ENCODE peak calls at places on chromosomes 5 and 9, in eight cellular contexts. One of them, this sample, is unnamed.

GRCh38 chr5:74201334-74202081 is 439.0 kb downstream of the ENC1 start:
- DNase-seq in ovary: peak
- DNase-seq in A549: no peak
- DNase-seq in stomach: peak
- DNase-seq in H1: no peak
- DNase-seq in upper lobe of left lung: no peak
- DNase-seq in GM12878: peak
- DNase-seq in transverse colon: no peak
- DNase-seq in this sample: no peak

GRCh38 chr5:40400245-40400644 is 279.5 kb upstream of the PTGER4 start:
- DNase-seq in ovary: no peak
- DNase-seq in A549: no peak
- DNase-seq in stomach: no peak
- DNase-seq in H1: no peak
- DNase-seq in upper lobe of left lung: no peak
- DNase-seq in GM12878: no peak
- DNase-seq in transverse colon: no peak
- DNase-seq in this sample: no peak

GRCh38 chr9:19233344-19233743 is 2.9 kb downstream of the DENND4C start:
- DNase-seq in ovary: no peak
- DNase-seq in A549: no peak
- DNase-seq in stomach: no peak
- DNase-seq in H1: no peak
- DNase-seq in upper lobe of left lung: no peak
- DNase-seq in GM12878: no peak
- DNase-seq in transverse colon: no peak
- DNase-seq in this sample: no peak

GRCh38 chr5:12245429-12245828 is 341.2 kb upstream of the CTNND2 start:
- DNase-seq in ovary: no peak
- DNase-seq in A549: no peak
- DNase-seq in stomach: no peak
- DNase-seq in H1: no peak
- DNase-seq in upper lobe of left lung: no peak
- DNase-seq in GM12878: no peak
- DNase-seq in transverse colon: no peak
- DNase-seq in this sample: no peak

GRCh38 chr9:137457406-137458193 is 1.5 kb downstream of the NSMF start:
- DNase-seq in ovary: peak
- DNase-seq in A549: no peak
- DNase-seq in stomach: peak
- DNase-seq in H1: no peak
- DNase-seq in upper lobe of left lung: peak
- DNase-seq in GM12878: no peak
- DNase-seq in transverse colon: no peak
- DNase-seq in this sample: no peak

GRCh38 chr5:59829922-59830321 is 63.6 kb downstream of the PDE4D start:
- DNase-seq in ovary: no peak
- DNase-seq in A549: no peak
- DNase-seq in stomach: no peak
- DNase-seq in H1: no peak
- DNase-seq in upper lobe of left lung: no peak
- DNase-seq in GM12878: no peak
- DNase-seq in transverse colon: no peak
- DNase-seq in this sample: no peak

GRCh38 chr5:12845549-12846159 is 941.4 kb upstream of the CTNND2 start:
- DNase-seq in ovary: no peak
- DNase-seq in A549: no peak
- DNase-seq in stomach: no peak
- DNase-seq in H1: no peak
- DNase-seq in upper lobe of left lung: no peak
- DNase-seq in GM12878: no peak
- DNase-seq in transverse colon: no peak
- DNase-seq in this sample: no peak

GRCh38 chr5:163565931-163566608 is 60.7 kb downstream of the MAT2B start:
- DNase-seq in ovary: no peak
- DNase-seq in A549: peak
- DNase-seq in stomach: peak
- DNase-seq in H1: no peak
- DNase-seq in upper lobe of left lung: peak
- DNase-seq in GM12878: peak
- DNase-seq in transverse colon: peak
- DNase-seq in this sample: no peak

GRCh38 chr5:159324097-159324760 is 6.1 kb downstream of the IL12B start:
- DNase-seq in ovary: no peak
- DNase-seq in A549: no peak
- DNase-seq in stomach: no peak
- DNase-seq in H1: no peak
- DNase-seq in upper lobe of left lung: no peak
- DNase-seq in GM12878: no peak
- DNase-seq in transverse colon: no peak
- DNase-seq in this sample: no peak

GRCh38 chr5:146565764-146566163 is 49.8 kb upstream of the GPR151 start:
- DNase-seq in ovary: no peak
- DNase-seq in A549: peak
- DNase-seq in stomach: peak
- DNase-seq in H1: no peak
- DNase-seq in upper lobe of left lung: no peak
- DNase-seq in GM12878: no peak
- DNase-seq in transverse colon: peak
- DNase-seq in this sample: no peak

GRCh38 chr9:27528278-27528885 is 1.2 kb downstream of the MOB3B start:
- DNase-seq in ovary: peak
- DNase-seq in A549: no peak
- DNase-seq in stomach: peak
- DNase-seq in H1: peak
- DNase-seq in upper lobe of left lung: peak
- DNase-seq in GM12878: no peak
- DNase-seq in transverse colon: peak
- DNase-seq in this sample: peak

GRCh38 chr5:19891658-19892057 is 96.3 kb downstream of the CDH18 start:
- DNase-seq in ovary: no peak
- DNase-seq in A549: no peak
- DNase-seq in stomach: no peak
- DNase-seq in H1: no peak
- DNase-seq in upper lobe of left lung: no peak
- DNase-seq in GM12878: no peak
- DNase-seq in transverse colon: no peak
- DNase-seq in this sample: no peak

GRCh38 chr9:26893030-26893676 is 551 bp upstream of the CAAP1 start:
- DNase-seq in ovary: no peak
- DNase-seq in A549: no peak
- DNase-seq in stomach: no peak
- DNase-seq in H1: no peak
- DNase-seq in upper lobe of left lung: no peak
- DNase-seq in GM12878: no peak
- DNase-seq in transverse colon: no peak
- DNase-seq in this sample: no peak

GRCh38 chr5:157473383-157474370 is 13.7 kb downstream of the NIPAL4 start:
- DNase-seq in ovary: no peak
- DNase-seq in A549: no peak
- DNase-seq in stomach: no peak
- DNase-seq in H1: no peak
- DNase-seq in upper lobe of left lung: no peak
- DNase-seq in GM12878: no peak
- DNase-seq in transverse colon: no peak
- DNase-seq in this sample: no peak

GRCh38 chr9:95415158-95415557 is 97.6 kb upstream of the FANCC start:
- DNase-seq in ovary: no peak
- DNase-seq in A549: peak
- DNase-seq in stomach: no peak
- DNase-seq in H1: no peak
- DNase-seq in upper lobe of left lung: no peak
- DNase-seq in GM12878: no peak
- DNase-seq in transverse colon: no peak
- DNase-seq in this sample: no peak

GRCh38 chr9:131275332-131276106 is 791 bp downstream of the FAM78A start:
- DNase-seq in ovary: no peak
- DNase-seq in A549: no peak
- DNase-seq in stomach: no peak
- DNase-seq in H1: no peak
- DNase-seq in upper lobe of left lung: peak
- DNase-seq in GM12878: no peak
- DNase-seq in transverse colon: peak
- DNase-seq in this sample: no peak

GRCh38 chr5:128408622-128409021 is 129.4 kb downstream of the FBN2 start:
- DNase-seq in ovary: no peak
- DNase-seq in A549: no peak
- DNase-seq in stomach: no peak
- DNase-seq in H1: no peak
- DNase-seq in upper lobe of left lung: no peak
- DNase-seq in GM12878: no peak
- DNase-seq in transverse colon: no peak
- DNase-seq in this sample: no peak

GRCh38 chr5:43609752-43610151 is 6.8 kb downstream of the NNT start:
- DNase-seq in ovary: no peak
- DNase-seq in A549: peak
- DNase-seq in stomach: no peak
- DNase-seq in H1: no peak
- DNase-seq in upper lobe of left lung: no peak
- DNase-seq in GM12878: no peak
- DNase-seq in transverse colon: no peak
- DNase-seq in this sample: no peak

GRCh38 chr9:107667269-107667681 is 177.7 kb upstream of the KLF4 start:
- DNase-seq in ovary: no peak
- DNase-seq in A549: no peak
- DNase-seq in stomach: no peak
- DNase-seq in H1: no peak
- DNase-seq in upper lobe of left lung: no peak
- DNase-seq in GM12878: no peak
- DNase-seq in transverse colon: no peak
- DNase-seq in this sample: no peak

GRCh38 chr5:62306494-62307363 is 723 bp downstream of the KIF2A start:
- DNase-seq in ovary: peak
- DNase-seq in A549: peak
- DNase-seq in stomach: peak
- DNase-seq in H1: no peak
- DNase-seq in upper lobe of left lung: peak
- DNase-seq in GM12878: no peak
- DNase-seq in transverse colon: peak
- DNase-seq in this sample: peak

GRCh38 chr9:33139421-33140228 is 27.5 kb downstream of the B4GALT1 start:
- DNase-seq in ovary: peak
- DNase-seq in A549: no peak
- DNase-seq in stomach: peak
- DNase-seq in H1: no peak
- DNase-seq in upper lobe of left lung: peak
- DNase-seq in GM12878: no peak
- DNase-seq in transverse colon: peak
- DNase-seq in this sample: peak

GRCh38 chr9:126523621-126524111 is 90.1 kb upstream of the LMX1B start:
- DNase-seq in ovary: no peak
- DNase-seq in A549: no peak
- DNase-seq in stomach: no peak
- DNase-seq in H1: no peak
- DNase-seq in upper lobe of left lung: no peak
- DNase-seq in GM12878: no peak
- DNase-seq in transverse colon: no peak
- DNase-seq in this sample: no peak
- TF ChIP-seq EP300 in ovary: no peak
- TF ChIP-seq EP300 in A549: no peak
- TF ChIP-seq EP300 in stomach: no peak
- TF ChIP-seq EP300 in H1: no peak
- TF ChIP-seq EP300 in upper lobe of left lung: no peak
- TF ChIP-seq EP300 in GM12878: no peak
- TF ChIP-seq EP300 in transverse colon: no peak
- TF ChIP-seq EP300 in this sample: no peak

DNA sequence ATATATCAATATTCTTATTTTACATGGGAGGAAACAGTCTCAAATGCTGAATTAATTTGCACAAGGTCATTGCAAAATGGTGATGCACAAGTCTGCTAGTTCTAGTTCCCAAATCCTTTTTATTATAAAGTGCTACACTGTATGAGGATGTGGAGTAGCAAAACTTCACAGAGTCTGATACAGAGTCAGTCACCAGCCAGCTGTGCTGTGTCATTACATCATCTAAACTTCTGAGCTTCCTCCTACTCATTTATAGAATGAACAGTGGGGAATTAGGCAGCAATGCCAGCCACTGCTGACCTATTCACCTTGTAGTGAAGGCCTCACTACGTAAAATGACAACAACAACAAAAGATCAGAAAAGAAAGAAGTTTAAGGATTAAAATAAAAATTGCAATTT is 357.8 kb downstream of the TMEM167A start:
- DNase-seq in ovary: no peak
- DNase-seq in A549: no peak
- DNase-seq in stomach: no peak
- DNase-seq in H1: no peak
- DNase-seq in upper lobe of left lung: no peak
- DNase-seq in GM12878: no peak
- DNase-seq in transverse colon: no peak
- DNase-seq in this sample: no peak
- TF ChIP-seq POLR2A in ovary: no peak
- TF ChIP-seq POLR2A in A549: no peak
- TF ChIP-seq POLR2A in stomach: no peak
- TF ChIP-seq POLR2A in H1: no peak
- TF ChIP-seq POLR2A in upper lobe of left lung: no peak
- TF ChIP-seq POLR2A in GM12878: no peak
- TF ChIP-seq POLR2A in transverse colon: no peak
- TF ChIP-seq POLR2A in this sample: no peak

GRCh38 chr5:139747583-139748504 is 47.8 kb upstream of the PSD2 start:
- DNase-seq in ovary: peak
- DNase-seq in A549: no peak
- DNase-seq in stomach: peak
- DNase-seq in H1: no peak
- DNase-seq in upper lobe of left lung: peak
- DNase-seq in GM12878: no peak
- DNase-seq in transverse colon: peak
- DNase-seq in this sample: no peak
- TF ChIP-seq EP300 in ovary: no peak
- TF ChIP-seq EP300 in A549: no peak
- TF ChIP-seq EP300 in stomach: no peak
- TF ChIP-seq EP300 in H1: no peak
- TF ChIP-seq EP300 in upper lobe of left lung: no peak
- TF ChIP-seq EP300 in GM12878: no peak
- TF ChIP-seq EP300 in transverse colon: no peak
- TF ChIP-seq EP300 in this sample: no peak

GRCh38 chr5:177377851-177378776 is 6.1 kb upstream of the SLC34A1 start:
- DNase-seq in ovary: no peak
- DNase-seq in A549: no peak
- DNase-seq in stomach: no peak
- DNase-seq in H1: no peak
- DNase-seq in upper lobe of left lung: no peak
- DNase-seq in GM12878: no peak
- DNase-seq in transverse colon: no peak
- DNase-seq in this sample: no peak

GRCh38 chr5:177380805-177381126 is 3.5 kb upstream of the SLC34A1 start:
- DNase-seq in ovary: no peak
- DNase-seq in A549: no peak
- DNase-seq in stomach: no peak
- DNase-seq in H1: no peak
- DNase-seq in upper lobe of left lung: no peak
- DNase-seq in GM12878: no peak
- DNase-seq in transverse colon: no peak
- DNase-seq in this sample: no peak

GRCh38 chr5:177382423-177383029 is 1.7 kb upstream of the SLC34A1 start:
- DNase-seq in ovary: no peak
- DNase-seq in A549: peak
- DNase-seq in stomach: peak
- DNase-seq in H1: no peak
- DNase-seq in upper lobe of left lung: no peak
- DNase-seq in GM12878: no peak
- DNase-seq in transverse colon: no peak
- DNase-seq in this sample: no peak

GRCh38 chr5:177376107-177376506 is 8.1 kb upstream of the SLC34A1 start:
- DNase-seq in ovary: no peak
- DNase-seq in A549: no peak
- DNase-seq in stomach: no peak
- DNase-seq in H1: no peak
- DNase-seq in upper lobe of left lung: no peak
- DNase-seq in GM12878: no peak
- DNase-seq in transverse colon: no peak
- DNase-seq in this sample: no peak

GRCh38 chr5:177378884-177379883 is 5.0 kb upstream of the SLC34A1 start:
- DNase-seq in ovary: no peak
- DNase-seq in A549: peak
- DNase-seq in stomach: no peak
- DNase-seq in H1: no peak
- DNase-seq in upper lobe of left lung: no peak
- DNase-seq in GM12878: no peak
- DNase-seq in transverse colon: no peak
- DNase-seq in this sample: no peak
- TF ChIP-seq POLR2A in ovary: no peak
- TF ChIP-seq POLR2A in A549: no peak
- TF ChIP-seq POLR2A in stomach: no peak
- TF ChIP-seq POLR2A in H1: no peak
- TF ChIP-seq POLR2A in upper lobe of left lung: no peak
- TF ChIP-seq POLR2A in GM12878: no peak
- TF ChIP-seq POLR2A in transverse colon: no peak
- TF ChIP-seq POLR2A in this sample: no peak